ENCODE peak calls at places on chromosomes 5 and 9, in seven cellular contexts. S is fibroblast of the aortic adventitia, M is astrocyte, Z is transverse colon, H is mammary epithelial cell, T is PC-9, G is neural progenitor cell. Y is an unnamed sample.

GRCh38 chr5:158175664-158176507 is 316.9 kb upstream of the CLINT1 start:
- DNase-seq in S (no peak), M (no peak), Z (peak; percentile 77), H (no peak), T (no peak), G (peak; percentile 38), Y (no peak)

GRCh38 chr9:3018691-3019230 is 174.9 kb upstream of the PUM3 start:
- DNase-seq in S (no peak), M (no peak), Z (no peak), H (no peak), T (no peak), G (no peak), Y (no peak)

GRCh38 chr5:93573627-93573974 is 7.4 kb downstream of the NR2F1-AS1 start:
- DNase-seq in S (no peak), M (no peak), Z (no peak), H (no peak), T (no peak), G (peak; percentile 52), Y (no peak)

GRCh38 chr5:135059000-135059923 is 25.2 kb upstream of the PITX1 start:
- DNase-seq in S (no peak), M (no peak), Z (no peak), H (no peak), T (no peak), G (no peak), Y (no peak)

GRCh38 chr5:154267516-154267915 is 77.0 kb downstream of the GALNT10 start:
- DNase-seq in S (peak; percentile 39), M (no peak), Z (no peak), H (peak; percentile 24), T (no peak), G (no peak), Y (no peak)

GRCh38 chr9:36729902-36730301 is 157.2 kb downstream of the MELK start:
- DNase-seq in S (peak; percentile 27), M (peak; percentile 8), Z (no peak), H (no peak), T (no peak), G (no peak), Y (no peak)

GRCh38 chr9:82281066-82281465 is 292.5 kb downstream of the SPATA31D1 start:
- DNase-seq in S (no peak), M (no peak), Z (no peak), H (no peak), T (no peak), G (no peak), Y (no peak)

GRCh38 chr5:43773032-43773830 is 170.3 kb downstream of the NNT start:
- DNase-seq in S (peak; percentile 94), M (peak; percentile 76), Z (no peak), H (peak; percentile 74), T (no peak), G (no peak), Y (peak; percentile 87)

GRCh38 chr5:173625686-173626500 is 9.4 kb upstream of the BOD1 start:
- DNase-seq in S (no peak), M (no peak), Z (no peak), H (no peak), T (no peak), G (no peak), Y (no peak)

DNA sequence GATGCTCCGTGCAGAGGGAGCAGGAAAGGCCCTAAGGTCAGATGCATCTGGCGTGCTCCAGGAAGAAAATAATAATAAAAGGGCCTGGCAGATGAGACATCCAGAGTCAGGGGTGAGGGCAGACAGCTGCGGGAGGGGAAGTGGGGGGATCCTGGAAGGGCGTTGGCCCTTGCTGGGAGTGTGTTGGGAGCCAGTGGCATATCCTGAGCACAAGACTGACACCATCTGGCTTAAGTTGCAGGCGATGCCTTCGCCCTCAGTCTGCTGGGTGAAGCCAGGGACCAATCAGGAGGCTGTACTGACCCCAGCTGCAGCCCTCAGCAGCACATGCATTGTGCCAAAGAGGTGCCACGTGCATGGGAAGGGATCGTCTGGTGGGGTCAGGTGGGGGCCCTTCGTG is 3.8 kb downstream of the OR2V2 start:
- DNase-seq in S (no peak), M (no peak), Z (no peak), H (no peak), T (no peak), G (peak; percentile 31), Y (no peak)
- TF ChIP-seq CTCF in S (no peak), M (no peak), Z (no peak), H (no peak), T (no peak), G (peak; percentile 7), Y (no peak)

DNA sequence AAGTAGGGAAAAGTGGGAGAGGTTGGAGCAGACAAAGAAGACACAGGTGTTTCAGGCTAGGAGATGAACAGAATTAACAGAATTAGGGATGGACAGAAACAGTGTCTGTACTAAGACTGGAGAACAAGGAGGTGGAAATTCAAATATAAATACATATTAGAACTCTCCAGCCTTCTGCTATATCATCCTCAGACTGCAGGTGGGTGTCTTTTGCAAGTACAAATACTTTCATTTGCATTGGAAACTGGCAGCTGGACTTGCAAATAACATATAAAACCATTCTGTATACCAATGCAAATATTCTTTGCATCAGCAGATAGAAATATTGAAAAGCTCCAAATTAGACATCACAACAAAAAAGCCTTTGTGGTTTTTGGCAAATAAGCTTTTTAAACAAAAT is 335.4 kb downstream of the ZNF608 start:
- DNase-seq in S (peak; percentile 22), M (no peak), Z (no peak), H (no peak), T (no peak), G (no peak), Y (no peak)
- H3K4me3 ChIP-seq in S (no peak overlapping the region), M (no peak overlapping the region), Z (no peak overlapping the region), H (no peak overlapping the region), T (no peak overlapping the region), G (no peak overlapping the region), Y (no peak overlapping the region)

GRCh38 chr5:58887721-58888409 is 305.0 kb downstream of the RAB3C start:
- DNase-seq in S (peak; percentile 30), M (no peak), Z (no peak), H (no peak), T (no peak), G (no peak), Y (peak; percentile 66)
- TF ChIP-seq CTCF in S (no peak), M (no peak), Z (no peak), H (no peak), T (no peak), G (no peak), Y (no peak)

GRCh38 chr5:119322312-119322947 is 33.4 kb upstream of the TNFAIP8 start:
- DNase-seq in S (no peak), M (no peak), Z (no peak), H (no peak), T (peak; percentile 47), G (no peak), Y (no peak)

GRCh38 chr5:119319401-119319800 is 36.4 kb upstream of the TNFAIP8 start:
- DNase-seq in S (no peak), M (no peak), Z (no peak), H (no peak), T (no peak), G (no peak), Y (no peak)

GRCh38 chr5:119318256-119318914 is 37.4 kb upstream of the TNFAIP8 start:
- DNase-seq in S (no peak), M (no peak), Z (no peak), H (peak; percentile 68), T (no peak), G (no peak), Y (no peak)

GRCh38 chr5:119321569-119322311 is 34.1 kb upstream of the TNFAIP8 start:
- DNase-seq in S (no peak), M (no peak), Z (no peak), H (no peak), T (no peak), G (no peak), Y (no peak)

GRCh38 chr5:119319890-119320289 is 35.9 kb upstream of the TNFAIP8 start:
- DNase-seq in S (no peak), M (no peak), Z (no peak), H (no peak), T (no peak), G (no peak), Y (no peak)
- H3K4me3 ChIP-seq in S (no peak overlapping the region), M (no peak overlapping the region), Z (no peak overlapping the region), H (no peak overlapping the region), T (no peak overlapping the region), G (no peak overlapping the region), Y (no peak overlapping the region)

GRCh38 chr5:138945421-138946240 is 70.5 kb upstream of the LRRTM2 start:
- DNase-seq in S (no peak), M (no peak), Z (no peak), H (no peak), T (no peak), G (peak; percentile 95), Y (no peak)
- TF ChIP-seq CTCF in S (no peak), M (no peak), Z (no peak), H (no peak), T (no peak), G (peak; percentile 28), Y (no peak)

Y was measured in cardiac muscle cell.